ENCODE peak calls at places on chromosome 2, in eight cellular contexts. B is HFFc6; W is mesendoderm; I is astrocyte of the spinal cord; T is T-helper 2 cell; Y is left cardiac atrium; J is CD4-positive, alpha-beta memory T cell; G is activated naive CD4-positive, alpha-beta T cell treated with anti-CD3 and anti-CD28 coated beads for 36 hours. V is an unnamed sample.

GRCh38 chr2:218962859-218963492 is 3.5 kb downstream of the CDK5R2 start:
- DNase-seq in B (peak), W (peak), I (peak), T (peak), Y (peak), J (peak), G (peak), V (no peak)

GRCh38 chr2:191478754-191479679 is 198.9 kb upstream of the NABP1 start:
- DNase-seq in B (no peak), W (peak), I (peak), T (no peak), Y (peak), J (no peak), G (no peak), V (no peak)

GRCh38 chr2:158103358-158104021 is 1.8 kb downstream of the UPP2 start:
- DNase-seq in B (no peak), W (no peak), I (no peak), T (no peak), Y (no peak), J (no peak), G (no peak), V (no peak)

GRCh38 chr2:28801726-28802125 is 8.9 kb upstream of the SPDYA start:
- DNase-seq in B (peak), W (no peak), I (peak), T (no peak), Y (no peak), J (no peak), G (no peak), V (no peak)

GRCh38 chr2:240278661-240279060 is 138.2 kb upstream of the OTOS start:
- DNase-seq in B (no peak), W (no peak), I (no peak), T (no peak), Y (no peak), J (no peak), G (no peak), V (no peak)

GRCh38 chr2:143110759-143111428 is 18.3 kb upstream of the ARHGAP15 start:
- DNase-seq in B (peak), W (peak), I (peak), T (peak), Y (peak), J (peak), G (peak), V (peak)

GRCh38 chr2:33419548-33420255 is 56.7 kb upstream of the RASGRP3 start:
- DNase-seq in B (no peak), W (peak), I (no peak), T (no peak), Y (no peak), J (no peak), G (no peak), V (no peak)

GRCh38 chr2:98818164-98818563 is 87.2 kb upstream of the MGAT4A start:
- DNase-seq in B (no peak), W (no peak), I (no peak), T (no peak), Y (no peak), J (no peak), G (no peak), V (no peak)

GRCh38 chr2:176093145-176093888 is 796 bp downstream of the HOXD13 start:
- DNase-seq in B (no peak), W (peak), I (no peak), T (no peak), Y (no peak), J (no peak), G (no peak), V (no peak)

GRCh38 chr2:119338282-119338681 is 28.4 kb downstream of the C2orf76 start:
- DNase-seq in B (no peak), W (peak), I (no peak), T (no peak), Y (no peak), J (no peak), G (no peak), V (no peak)

GRCh38 chr2:95269036-95269680 is 5.1 kb upstream of the PROM2 start:
- DNase-seq in B (no peak), W (no peak), I (no peak), T (no peak), Y (no peak), J (no peak), G (no peak), V (no peak)

GRCh38 chr2:205556841-205557539 is 125.3 kb upstream of the NRP2 start:
- DNase-seq in B (no peak), W (peak), I (no peak), T (no peak), Y (no peak), J (no peak), G (no peak), V (no peak)

GRCh38 chr2:233968556-233968955 is 51.4 kb downstream of the TRPM8 start:
- DNase-seq in B (no peak), W (no peak), I (no peak), T (peak), Y (no peak), J (no peak), G (no peak), V (no peak)

GRCh38 chr2:237122214-237122666 is 36.6 kb downstream of the COPS8 start:
- DNase-seq in B (peak), W (peak), I (peak), T (no peak), Y (peak), J (peak), G (peak), V (no peak)

GRCh38 chr2:216130346-216130951 is 21.3 kb downstream of the XRCC5 start:
- DNase-seq in B (no peak), W (no peak), I (no peak), T (no peak), Y (no peak), J (no peak), G (no peak), V (no peak)

GRCh38 chr2:241000831-241001321 is 2.5 kb downstream of the SNED1 start:
- DNase-seq in B (no peak), W (no peak), I (no peak), T (no peak), Y (no peak), J (no peak), G (no peak), V (no peak)

GRCh38 chr2:71226391-71226964 is 425 bp downstream of the PAIP2B start:
- DNase-seq in B (no peak), W (peak), I (no peak), T (no peak), Y (peak), J (no peak), G (peak), V (no peak)

GRCh38 chr2:64329848-64330247 is 124.1 kb upstream of the LGALSL start:
- DNase-seq in B (peak), W (peak), I (no peak), T (no peak), Y (peak), J (no peak), G (no peak), V (no peak)

GRCh38 chr2:240479111-240479501 is 43.6 kb downstream of the GPC1 start:
- DNase-seq in B (no peak), W (no peak), I (no peak), T (no peak), Y (no peak), J (no peak), G (no peak), V (no peak)

GRCh38 chr2:219025637-219026585 is 15.4 kb downstream of the CFAP65 start:
- DNase-seq in B (no peak), W (no peak), I (no peak), T (no peak), Y (no peak), J (no peak), G (no peak), V (no peak)

GRCh38 chr2:46695283-46695682 is 215.9 kb downstream of the TMEM247 start:
- DNase-seq in B (no peak), W (no peak), I (no peak), T (no peak), Y (no peak), J (no peak), G (no peak), V (no peak)

GRCh38 chr2:190627881-190628412 is 20.9 kb upstream of the NAB1 start:
- DNase-seq in B (no peak), W (no peak), I (peak), T (no peak), Y (peak), J (peak), G (peak), V (no peak)

GRCh38 chr2:67259581-67260347 is 137.4 kb upstream of the ETAA1 start:
- DNase-seq in B (peak), W (no peak), I (peak), T (no peak), Y (peak), J (no peak), G (no peak), V (peak)

GRCh38 chr2:74564222-74564621 is 9.7 kb downstream of the DOK1 start:
- DNase-seq in B (peak), W (no peak), I (peak), T (no peak), Y (no peak), J (no peak), G (no peak), V (no peak)

GRCh38 chr2:201883559-201883958 is 77.2 kb downstream of the CDK15 start:
- DNase-seq in B (no peak), W (no peak), I (peak), T (no peak), Y (peak), J (no peak), G (no peak), V (no peak)

GRCh38 chr2:182715121-182715895 is 749 bp upstream of the DNAJC10 start:
- DNase-seq in B (peak), W (no peak), I (peak), T (no peak), Y (no peak), J (no peak), G (no peak), V (peak)

GRCh38 chr2:200851398-200852248 is 12.8 kb downstream of the CLK1 start:
- DNase-seq in B (no peak), W (no peak), I (no peak), T (no peak), Y (no peak), J (no peak), G (no peak), V (no peak)

GRCh38 chr2:185374878-185375277 is 363.7 kb upstream of the FSIP2 start:
- DNase-seq in B (no peak), W (no peak), I (no peak), T (no peak), Y (no peak), J (no peak), G (no peak), V (no peak)

GRCh38 chr2:235634435-235635152 is 140.8 kb downstream of the AGAP1 start:
- DNase-seq in B (peak), W (no peak), I (peak), T (no peak), Y (no peak), J (no peak), G (no peak), V (no peak)

GRCh38 chr2:128632491-128632780 is 313.8 kb upstream of the HS6ST1 start:
- DNase-seq in B (no peak), W (no peak), I (no peak), T (no peak), Y (no peak), J (no peak), G (no peak), V (no peak)

GRCh38 chr2:47656715-47657600 is 126.0 kb upstream of the MSH6 start:
- DNase-seq in B (no peak), W (no peak), I (no peak), T (no peak), Y (no peak), J (no peak), G (no peak), V (no peak)

GRCh38 chr2:215841175-215841816 is 172.1 kb downstream of the MREG start:
- DNase-seq in B (no peak), W (no peak), I (no peak), T (no peak), Y (no peak), J (no peak), G (no peak), V (peak)

GRCh38 chr2:11093467-11093866 is 61.8 kb upstream of the SLC66A3 start:
- DNase-seq in B (no peak), W (no peak), I (no peak), T (no peak), Y (no peak), J (no peak), G (no peak), V (no peak)

GRCh38 chr2:58376592-58376991 is 135.5 kb upstream of the FANCL start:
- DNase-seq in B (no peak), W (no peak), I (no peak), T (no peak), Y (no peak), J (no peak), G (no peak), V (no peak)

GRCh38 chr2:27959496-27959895 is 69.0 kb downstream of the BABAM2 start:
- DNase-seq in B (peak), W (no peak), I (peak), T (no peak), Y (peak), J (no peak), G (no peak), V (peak)

GRCh38 chr2:2932189-2932588 is 445.4 kb downstream of the EIPR1 start:
- DNase-seq in B (no peak), W (no peak), I (no peak), T (no peak), Y (no peak), J (no peak), G (no peak), V (no peak)

GRCh38 chr2:219728993-219729487 is 101.6 kb downstream of the SLC4A3 start:
- DNase-seq in B (no peak), W (peak), I (no peak), T (no peak), Y (no peak), J (no peak), G (no peak), V (no peak)

GRCh38 chr2:176239016-176239415 is 30.2 kb upstream of the MTX2 start:
- DNase-seq in B (no peak), W (no peak), I (no peak), T (no peak), Y (no peak), J (no peak), G (no peak), V (no peak)

GRCh38 chr2:218897394-218898108 is 16.9 kb downstream of the WNT10A start:
- DNase-seq in B (no peak), W (no peak), I (no peak), T (no peak), Y (no peak), J (no peak), G (no peak), V (no peak)

V was measured in LNCaP clone FGC.